ENCODE peak calls at places on chromosomes 2 and 18, in nine cellular contexts. One of them, this sample, is unnamed.

GRCh38 chr2:46339200-46339599 is 42.0 kb downstream of the EPAS1 start:
- DNase-seq in tibial nerve: no peak
- DNase-seq in body of pancreas: no peak
- DNase-seq in K562: no peak
- DNase-seq in osteoblast: no peak
- DNase-seq in hepatocyte: no peak
- DNase-seq in brain microvascular endothelial cell: no peak
- DNase-seq in right atrium auricular region: no peak
- DNase-seq in AG04450: no peak
- DNase-seq in this sample: no peak

GRCh38 chr2:45711224-45711623 is 59.7 kb downstream of the PRKCE start:
- DNase-seq in tibial nerve: no peak
- DNase-seq in body of pancreas: no peak
- DNase-seq in K562: no peak
- DNase-seq in osteoblast: no peak
- DNase-seq in hepatocyte: no peak
- DNase-seq in brain microvascular endothelial cell: no peak
- DNase-seq in right atrium auricular region: no peak
- DNase-seq in AG04450: no peak
- DNase-seq in this sample: no peak

GRCh38 chr2:150750726-150751125 is 263.3 kb upstream of the RND3 start:
- DNase-seq in tibial nerve: no peak
- DNase-seq in body of pancreas: no peak
- DNase-seq in K562: no peak
- DNase-seq in osteoblast: no peak
- DNase-seq in hepatocyte: no peak
- DNase-seq in brain microvascular endothelial cell: no peak
- DNase-seq in right atrium auricular region: no peak
- DNase-seq in AG04450: no peak
- DNase-seq in this sample: no peak

GRCh38 chr18:47247036-47247832 is 4.2 kb downstream of the SKOR2 start:
- DNase-seq in tibial nerve: no peak
- DNase-seq in body of pancreas: no peak
- DNase-seq in K562: no peak
- DNase-seq in osteoblast: peak
- DNase-seq in hepatocyte: peak
- DNase-seq in brain microvascular endothelial cell: no peak
- DNase-seq in right atrium auricular region: no peak
- DNase-seq in AG04450: no peak
- DNase-seq in this sample: no peak

GRCh38 chr2:226136739-226137138 is 662.9 kb downstream of the IRS1 start:
- DNase-seq in tibial nerve: no peak
- DNase-seq in body of pancreas: no peak
- DNase-seq in K562: no peak
- DNase-seq in osteoblast: no peak
- DNase-seq in hepatocyte: peak
- DNase-seq in brain microvascular endothelial cell: no peak
- DNase-seq in right atrium auricular region: no peak
- DNase-seq in AG04450: no peak
- DNase-seq in this sample: no peak

GRCh38 chr2:75146903-75147332 is 52.4 kb downstream of the TACR1 start:
- DNase-seq in tibial nerve: no peak
- DNase-seq in body of pancreas: no peak
- DNase-seq in K562: no peak
- DNase-seq in osteoblast: no peak
- DNase-seq in hepatocyte: no peak
- DNase-seq in brain microvascular endothelial cell: no peak
- DNase-seq in right atrium auricular region: no peak
- DNase-seq in AG04450: no peak
- DNase-seq in this sample: no peak

GRCh38 chr18:78538669-78539440 is 440.8 kb upstream of the SALL3 start:
- DNase-seq in tibial nerve: no peak
- DNase-seq in body of pancreas: no peak
- DNase-seq in K562: no peak
- DNase-seq in osteoblast: no peak
- DNase-seq in hepatocyte: no peak
- DNase-seq in brain microvascular endothelial cell: no peak
- DNase-seq in right atrium auricular region: peak
- DNase-seq in AG04450: no peak
- DNase-seq in this sample: peak

GRCh38 chr2:37263839-37264238 is 32.4 kb downstream of the NDUFAF7 start:
- DNase-seq in tibial nerve: no peak
- DNase-seq in body of pancreas: no peak
- DNase-seq in K562: no peak
- DNase-seq in osteoblast: no peak
- DNase-seq in hepatocyte: no peak
- DNase-seq in brain microvascular endothelial cell: no peak
- DNase-seq in right atrium auricular region: no peak
- DNase-seq in AG04450: no peak
- DNase-seq in this sample: no peak

GRCh38 chr2:145273840-145274239 is 753.9 kb upstream of the ZEB2 start:
- DNase-seq in tibial nerve: no peak
- DNase-seq in body of pancreas: no peak
- DNase-seq in K562: no peak
- DNase-seq in osteoblast: no peak
- DNase-seq in hepatocyte: no peak
- DNase-seq in brain microvascular endothelial cell: no peak
- DNase-seq in right atrium auricular region: no peak
- DNase-seq in AG04450: no peak
- DNase-seq in this sample: no peak

GRCh38 chr2:177239934-177240600 is 24.5 kb downstream of the NFE2L2 start:
- DNase-seq in tibial nerve: no peak
- DNase-seq in body of pancreas: no peak
- DNase-seq in K562: no peak
- DNase-seq in osteoblast: peak
- DNase-seq in hepatocyte: peak
- DNase-seq in brain microvascular endothelial cell: no peak
- DNase-seq in right atrium auricular region: no peak
- DNase-seq in AG04450: no peak
- DNase-seq in this sample: no peak

GRCh38 chr18:80067897-80068296 is 33.7 kb downstream of the RBFA start:
- DNase-seq in tibial nerve: no peak
- DNase-seq in body of pancreas: no peak
- DNase-seq in K562: no peak
- DNase-seq in osteoblast: no peak
- DNase-seq in hepatocyte: no peak
- DNase-seq in brain microvascular endothelial cell: no peak
- DNase-seq in right atrium auricular region: no peak
- DNase-seq in AG04450: no peak
- DNase-seq in this sample: no peak

GRCh38 chr18:57786038-57786437 is 17.1 kb downstream of the ATP8B1 start:
- DNase-seq in tibial nerve: no peak
- DNase-seq in body of pancreas: no peak
- DNase-seq in K562: no peak
- DNase-seq in osteoblast: no peak
- DNase-seq in hepatocyte: no peak
- DNase-seq in brain microvascular endothelial cell: no peak
- DNase-seq in right atrium auricular region: no peak
- DNase-seq in AG04450: no peak
- DNase-seq in this sample: no peak

GRCh38 chr2:147405651-147406050 is 439.2 kb upstream of the ACVR2A start:
- DNase-seq in tibial nerve: no peak
- DNase-seq in body of pancreas: no peak
- DNase-seq in K562: no peak
- DNase-seq in osteoblast: no peak
- DNase-seq in hepatocyte: no peak
- DNase-seq in brain microvascular endothelial cell: no peak
- DNase-seq in right atrium auricular region: no peak
- DNase-seq in AG04450: no peak
- DNase-seq in this sample: no peak

GRCh38 chr18:63888473-63889190 is 1.1 kb downstream of the SERPINB2 start:
- DNase-seq in tibial nerve: no peak
- DNase-seq in body of pancreas: no peak
- DNase-seq in K562: no peak
- DNase-seq in osteoblast: no peak
- DNase-seq in hepatocyte: no peak
- DNase-seq in brain microvascular endothelial cell: no peak
- DNase-seq in right atrium auricular region: no peak
- DNase-seq in AG04450: no peak
- DNase-seq in this sample: no peak

GRCh38 chr2:197827618-197828017 is 23.2 kb downstream of the PLCL1 start:
- DNase-seq in tibial nerve: no peak
- DNase-seq in body of pancreas: no peak
- DNase-seq in K562: no peak
- DNase-seq in osteoblast: no peak
- DNase-seq in hepatocyte: no peak
- DNase-seq in brain microvascular endothelial cell: no peak
- DNase-seq in right atrium auricular region: no peak
- DNase-seq in AG04450: no peak
- DNase-seq in this sample: no peak

DNA sequence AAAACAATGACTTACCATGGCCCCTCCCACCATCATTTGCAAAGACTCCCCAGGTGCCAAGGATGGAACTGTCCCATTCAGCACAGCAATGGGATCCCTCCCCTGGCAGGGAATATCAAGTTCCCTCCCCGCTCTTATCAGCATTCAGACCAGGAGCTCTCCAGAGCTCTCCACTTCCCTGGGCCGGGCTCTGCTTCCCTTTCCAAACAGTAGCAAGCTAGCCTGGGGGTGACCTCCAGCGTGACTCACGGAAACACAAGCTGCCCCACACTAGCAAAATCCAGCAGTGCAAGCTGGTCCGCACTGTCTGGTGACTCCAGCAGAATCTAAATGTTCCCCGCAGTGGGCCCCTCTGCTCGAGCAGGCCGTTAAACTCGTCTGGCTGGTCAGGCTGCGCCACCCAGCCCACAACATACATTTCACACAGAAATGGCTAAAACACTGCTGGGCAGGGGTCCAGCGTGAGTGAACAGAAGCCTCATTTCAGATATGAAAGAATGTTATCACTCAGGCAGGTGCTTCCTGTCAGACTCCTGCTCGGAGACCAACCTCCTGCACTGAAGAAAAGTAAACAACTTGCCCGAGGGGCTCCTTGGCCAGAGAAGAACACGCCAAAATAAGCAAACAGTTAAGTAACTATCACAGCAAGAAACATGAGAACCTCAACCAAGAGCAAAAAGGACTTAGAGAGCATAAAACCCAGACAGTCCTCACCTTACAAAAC is 33.9 kb downstream of the STAT1 start:
- DNase-seq in tibial nerve: no peak
- DNase-seq in body of pancreas: peak
- DNase-seq in K562: no peak
- DNase-seq in osteoblast: no peak
- DNase-seq in hepatocyte: peak
- DNase-seq in brain microvascular endothelial cell: peak
- DNase-seq in right atrium auricular region: peak
- DNase-seq in AG04450: peak
- DNase-seq in this sample: peak
- H3K4me3 ChIP-seq in tibial nerve: no peak
- H3K4me3 ChIP-seq in body of pancreas: no peak
- H3K4me3 ChIP-seq in K562: no peak
- H3K4me3 ChIP-seq in osteoblast: no peak
- H3K4me3 ChIP-seq in hepatocyte: no peak
- H3K4me3 ChIP-seq in brain microvascular endothelial cell: no peak
- H3K4me3 ChIP-seq in right atrium auricular region: peak
- H3K4me3 ChIP-seq in AG04450: peak
- H3K4me3 ChIP-seq in this sample: peak

DNA sequence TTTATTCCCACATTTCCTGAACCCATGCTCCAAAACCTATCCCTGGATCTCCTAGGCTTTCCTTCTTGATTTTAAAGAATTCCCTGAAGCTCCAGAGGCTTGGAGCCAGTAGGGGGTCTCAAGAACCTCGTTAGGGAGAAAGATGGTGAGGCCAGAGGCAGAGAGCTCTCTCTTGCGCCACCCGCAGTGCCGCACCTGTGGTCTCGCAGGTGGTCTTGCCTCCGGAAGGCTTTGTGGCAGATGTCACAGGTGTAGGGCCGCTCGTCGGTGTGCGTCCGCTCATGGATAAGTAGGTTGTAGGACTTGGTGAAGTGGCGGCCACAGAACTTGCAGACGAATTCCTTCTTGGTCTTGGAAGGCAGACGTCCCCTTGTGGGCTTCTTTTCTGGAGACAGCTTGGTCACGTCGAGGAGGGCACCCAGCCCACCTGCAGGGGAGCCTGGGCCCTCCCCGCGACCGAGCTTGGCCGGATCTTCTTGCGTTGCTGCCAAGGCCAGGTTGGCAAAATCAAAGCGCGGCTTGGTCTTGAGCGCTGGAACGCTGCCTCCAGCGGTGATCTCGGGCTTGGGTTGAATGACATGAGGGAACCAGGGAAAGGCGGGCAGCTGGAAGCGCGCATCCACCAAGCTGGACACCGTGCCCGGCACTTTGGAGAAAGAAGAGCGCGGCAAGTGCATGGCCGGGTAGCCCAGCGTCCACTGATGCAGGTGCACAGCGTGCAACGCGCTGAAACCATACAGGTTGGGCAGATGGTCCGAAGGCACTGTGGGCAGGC is 5.3 kb downstream of the OSR1 start:
- DNase-seq in tibial nerve: no peak
- DNase-seq in body of pancreas: no peak
- DNase-seq in K562: no peak
- DNase-seq in osteoblast: no peak
- DNase-seq in hepatocyte: no peak
- DNase-seq in brain microvascular endothelial cell: no peak
- DNase-seq in right atrium auricular region: no peak
- DNase-seq in AG04450: no peak
- DNase-seq in this sample: no peak
- TF ChIP-seq CTCF in tibial nerve: no peak
- TF ChIP-seq CTCF in body of pancreas: no peak
- TF ChIP-seq CTCF in K562: no peak
- TF ChIP-seq CTCF in osteoblast: no peak
- TF ChIP-seq CTCF in hepatocyte: no peak
- TF ChIP-seq CTCF in brain microvascular endothelial cell: peak
- TF ChIP-seq CTCF in right atrium auricular region: no peak
- TF ChIP-seq CTCF in AG04450: no peak
- TF ChIP-seq CTCF in this sample: no peak

GRCh38 chr18:43876286-43877082 is 599.2 kb upstream of the SYT4 start:
- DNase-seq in tibial nerve: no peak
- DNase-seq in body of pancreas: no peak
- DNase-seq in K562: no peak
- DNase-seq in osteoblast: no peak
- DNase-seq in hepatocyte: peak
- DNase-seq in brain microvascular endothelial cell: no peak
- DNase-seq in right atrium auricular region: no peak
- DNase-seq in AG04450: no peak
- DNase-seq in this sample: no peak
- H3K27ac ChIP-seq in tibial nerve: no peak
- H3K27ac ChIP-seq in body of pancreas: no peak
- H3K27ac ChIP-seq in K562: no peak
- H3K27ac ChIP-seq in osteoblast: no peak
- H3K27ac ChIP-seq in hepatocyte: peak
- H3K27ac ChIP-seq in brain microvascular endothelial cell: no peak
- H3K27ac ChIP-seq in right atrium auricular region: no peak
- H3K27ac ChIP-seq in AG04450: no peak
- H3K27ac ChIP-seq in this sample: no peak

DNA sequence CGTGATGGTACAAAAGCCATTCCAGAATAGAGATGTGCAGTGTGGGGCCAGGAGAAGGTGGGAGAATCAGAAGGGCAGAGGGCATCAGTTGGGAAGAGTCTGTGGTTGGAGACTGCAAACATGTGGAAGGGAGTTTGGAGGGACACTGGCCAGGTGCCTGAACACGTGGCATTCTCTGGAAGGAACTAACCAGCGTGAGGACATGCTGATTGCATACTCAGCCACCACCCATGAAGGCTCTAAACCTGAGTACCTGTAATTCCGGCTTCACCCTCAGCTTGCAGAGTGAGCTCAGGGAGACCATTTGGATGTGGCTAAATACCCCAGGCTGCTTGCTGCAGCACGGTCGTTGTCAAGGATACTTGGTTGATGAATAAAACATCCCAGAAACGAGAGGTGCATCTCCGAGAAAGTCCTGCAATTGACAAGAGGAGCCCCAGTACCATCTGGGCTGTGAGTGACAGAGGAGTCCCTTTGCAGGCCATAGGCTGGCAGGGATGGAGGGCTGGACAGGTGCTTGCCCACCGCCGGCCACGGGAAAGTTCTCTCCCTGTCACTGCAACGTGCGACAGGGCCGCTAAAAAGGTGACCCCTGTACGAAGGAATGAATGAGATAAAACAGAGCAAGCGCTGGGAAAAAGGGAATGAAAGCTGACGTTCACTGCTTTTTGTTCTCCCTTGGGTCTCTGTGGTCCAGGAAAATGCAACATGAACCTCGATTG is 5.0 kb downstream of the ACKR3 start:
- DNase-seq in tibial nerve: no peak
- DNase-seq in body of pancreas: peak
- DNase-seq in K562: no peak
- DNase-seq in osteoblast: no peak
- DNase-seq in hepatocyte: no peak
- DNase-seq in brain microvascular endothelial cell: no peak
- DNase-seq in right atrium auricular region: no peak
- DNase-seq in AG04450: no peak
- DNase-seq in this sample: no peak
- H3K4me3 ChIP-seq in tibial nerve: no peak
- H3K4me3 ChIP-seq in body of pancreas: no peak
- H3K4me3 ChIP-seq in K562: no peak
- H3K4me3 ChIP-seq in osteoblast: no peak
- H3K4me3 ChIP-seq in hepatocyte: no peak
- H3K4me3 ChIP-seq in brain microvascular endothelial cell: no peak
- H3K4me3 ChIP-seq in right atrium auricular region: no peak
- H3K4me3 ChIP-seq in AG04450: no peak
- H3K4me3 ChIP-seq in this sample: peak